ENCODE peak calls at places on chromosomes 13 and 19, in six cellular contexts. One of them, this sample, is unnamed.

GRCh38 chr13:26051231-26052135 is at the start of gene SHISA2:
- DNase-seq in BE2C: peak; percentile 33
- DNase-seq in neuronal stem cell: peak; percentile 82
- DNase-seq in fibroblast of villous mesenchyme: peak; percentile 12
- DNase-seq in fibroblast of mammary gland: peak; percentile 17
- DNase-seq in adipocyte: peak; percentile 80
- DNase-seq in this sample: peak; percentile 30

GRCh38 chr19:16594681-16595091 is 22.5 kb upstream of the SLC35E1 start:
- DNase-seq in BE2C: no peak
- DNase-seq in fibroblast of villous mesenchyme: no peak
- DNase-seq in fibroblast of mammary gland: no peak
- DNase-seq in adipocyte: no peak
- DNase-seq in neuronal stem cell: no peak
- DNase-seq in this sample: no peak

GRCh38 chr19:47618771-47619170 is 9.8 kb downstream of the BICRA start:
- DNase-seq in neuronal stem cell: no peak
- DNase-seq in fibroblast of mammary gland: peak; percentile 84
- DNase-seq in BE2C: no peak
- DNase-seq in fibroblast of villous mesenchyme: no peak
- DNase-seq in adipocyte: no peak
- DNase-seq in this sample: peak; percentile 48

GRCh38 chr19:12202250-12202649 is 39.4 kb downstream of the ZNF136 start:
- DNase-seq in neuronal stem cell: no peak
- DNase-seq in fibroblast of villous mesenchyme: no peak
- DNase-seq in adipocyte: no peak
- DNase-seq in BE2C: no peak
- DNase-seq in fibroblast of mammary gland: no peak
- DNase-seq in this sample: no peak

GRCh38 chr19:41588497-41589209 is 12.7 kb downstream of the CEACAM21 start:
- DNase-seq in fibroblast of villous mesenchyme: peak; percentile 31
- DNase-seq in BE2C: no peak
- DNase-seq in neuronal stem cell: no peak
- DNase-seq in adipocyte: peak; percentile 53
- DNase-seq in fibroblast of mammary gland: peak; percentile 14
- DNase-seq in this sample: peak; percentile 16

GRCh38 chr19:31349160-31349881 is at the start of gene TSHZ3:
- DNase-seq in BE2C: peak; percentile 47
- DNase-seq in neuronal stem cell: no peak
- DNase-seq in adipocyte: peak; percentile 83
- DNase-seq in fibroblast of mammary gland: peak; percentile 91
- DNase-seq in fibroblast of villous mesenchyme: peak; percentile 94
- DNase-seq in this sample: peak; percentile 89

GRCh38 chr19:46976845-46977320 is 42.8 kb upstream of the NPAS1 start:
- DNase-seq in fibroblast of mammary gland: peak; percentile 67
- DNase-seq in fibroblast of villous mesenchyme: peak; percentile 94
- DNase-seq in BE2C: no peak
- DNase-seq in neuronal stem cell: peak; percentile 30
- DNase-seq in adipocyte: peak; percentile 70
- DNase-seq in this sample: peak; percentile 93

GRCh38 chr13:80010846-80011245 is 330.1 kb downstream of the SPRY2 start:
- DNase-seq in fibroblast of villous mesenchyme: no peak
- DNase-seq in BE2C: no peak
- DNase-seq in neuronal stem cell: no peak
- DNase-seq in fibroblast of mammary gland: no peak
- DNase-seq in adipocyte: no peak
- DNase-seq in this sample: no peak

GRCh38 chr19:34838753-34839431 is 65.9 kb upstream of the ZNF599 start:
- DNase-seq in fibroblast of villous mesenchyme: no peak
- DNase-seq in BE2C: no peak
- DNase-seq in adipocyte: no peak
- DNase-seq in neuronal stem cell: peak; percentile 18
- DNase-seq in fibroblast of mammary gland: no peak
- DNase-seq in this sample: peak; percentile 5

GRCh38 chr13:60642552-60642951 is 245.5 kb downstream of the TDRD3 start:
- DNase-seq in BE2C: no peak
- DNase-seq in neuronal stem cell: no peak
- DNase-seq in fibroblast of villous mesenchyme: no peak
- DNase-seq in fibroblast of mammary gland: no peak
- DNase-seq in adipocyte: no peak
- DNase-seq in this sample: peak; percentile 1

GRCh38 chr13:74107598-74107997 is 26.6 kb downstream of the KLF12 start:
- DNase-seq in BE2C: no peak
- DNase-seq in adipocyte: no peak
- DNase-seq in fibroblast of mammary gland: no peak
- DNase-seq in neuronal stem cell: no peak
- DNase-seq in fibroblast of villous mesenchyme: no peak
- DNase-seq in this sample: no peak

GRCh38 chr13:93413972-93414717 is 187.5 kb downstream of the GPC6 start:
- DNase-seq in fibroblast of villous mesenchyme: no peak
- DNase-seq in neuronal stem cell: no peak
- DNase-seq in fibroblast of mammary gland: peak; percentile 33
- DNase-seq in adipocyte: no peak
- DNase-seq in BE2C: no peak
- DNase-seq in this sample: no peak

DNA sequence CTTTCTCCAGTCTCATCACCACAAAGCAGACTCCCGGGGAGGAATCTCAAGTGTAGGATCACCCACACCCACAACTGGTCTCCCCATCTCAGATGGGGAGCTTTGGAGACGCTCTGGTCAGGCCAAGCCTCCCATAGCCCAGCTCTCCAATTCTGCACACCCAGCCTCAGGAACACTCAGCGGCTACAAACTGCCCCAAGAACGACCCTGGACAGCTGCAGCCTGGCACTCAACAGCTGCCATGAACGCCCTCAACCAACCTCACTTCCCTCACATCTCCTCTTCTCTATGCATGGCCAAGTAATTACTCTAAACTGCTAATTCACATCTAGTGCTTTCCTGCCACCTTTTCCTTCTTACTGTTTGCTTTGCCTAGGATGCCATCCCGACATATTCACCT is 42.6 kb downstream of the DZIP1 start:
- DNase-seq in adipocyte: no peak
- DNase-seq in fibroblast of villous mesenchyme: no peak
- DNase-seq in BE2C: no peak
- DNase-seq in fibroblast of mammary gland: no peak
- DNase-seq in neuronal stem cell: no peak
- DNase-seq in this sample: no peak
- H3K4me3 ChIP-seq in adipocyte: no peak overlapping the region
- H3K4me3 ChIP-seq in fibroblast of villous mesenchyme: no peak overlapping the region
- H3K4me3 ChIP-seq in BE2C: no peak overlapping the region
- H3K4me3 ChIP-seq in fibroblast of mammary gland: no peak overlapping the region
- H3K4me3 ChIP-seq in neuronal stem cell: no peak overlapping the region
- H3K4me3 ChIP-seq in this sample: no peak overlapping the region

GRCh38 chr19:3027981-3028304 is 1.1 kb downstream of the TLE2 start:
- DNase-seq in adipocyte: no peak
- DNase-seq in BE2C: no peak
- DNase-seq in neuronal stem cell: no peak
- DNase-seq in fibroblast of villous mesenchyme: no peak
- DNase-seq in fibroblast of mammary gland: no peak
- DNase-seq in this sample: no peak

GRCh38 chr19:3029070-3029923 is at the start of gene TLE2:
- DNase-seq in fibroblast of mammary gland: no peak
- DNase-seq in neuronal stem cell: no peak
- DNase-seq in adipocyte: peak; percentile 59
- DNase-seq in BE2C: no peak
- DNase-seq in fibroblast of villous mesenchyme: no peak
- DNase-seq in this sample: no peak

GRCh38 chr19:3026768-3027167 is 2.3 kb downstream of the TLE2 start:
- DNase-seq in BE2C: no peak
- DNase-seq in fibroblast of villous mesenchyme: no peak
- DNase-seq in adipocyte: no peak
- DNase-seq in fibroblast of mammary gland: no peak
- DNase-seq in neuronal stem cell: no peak
- DNase-seq in this sample: no peak

GRCh38 chr19:3027292-3027691 is 1.8 kb downstream of the TLE2 start:
- DNase-seq in neuronal stem cell: no peak
- DNase-seq in adipocyte: no peak
- DNase-seq in fibroblast of mammary gland: no peak
- DNase-seq in fibroblast of villous mesenchyme: no peak
- DNase-seq in BE2C: no peak
- DNase-seq in this sample: no peak

GRCh38 chr19:3028305-3029069 is 593 bp downstream of the TLE2 start:
- DNase-seq in fibroblast of mammary gland: no peak
- DNase-seq in BE2C: no peak
- DNase-seq in fibroblast of villous mesenchyme: no peak
- DNase-seq in neuronal stem cell: no peak
- DNase-seq in adipocyte: no peak
- DNase-seq in this sample: no peak
- H3K4me3 ChIP-seq in fibroblast of mammary gland: peak overlapping the region; percentile 17
- H3K4me3 ChIP-seq in BE2C: peak overlapping the region; percentile 35
- H3K4me3 ChIP-seq in fibroblast of villous mesenchyme: peak overlapping the region; percentile 68
- H3K4me3 ChIP-seq in neuronal stem cell: no peak overlapping the region
- H3K4me3 ChIP-seq in adipocyte: peak overlapping the region; percentile 66
- H3K4me3 ChIP-seq in this sample: peak overlapping the region; percentile 57

DNA sequence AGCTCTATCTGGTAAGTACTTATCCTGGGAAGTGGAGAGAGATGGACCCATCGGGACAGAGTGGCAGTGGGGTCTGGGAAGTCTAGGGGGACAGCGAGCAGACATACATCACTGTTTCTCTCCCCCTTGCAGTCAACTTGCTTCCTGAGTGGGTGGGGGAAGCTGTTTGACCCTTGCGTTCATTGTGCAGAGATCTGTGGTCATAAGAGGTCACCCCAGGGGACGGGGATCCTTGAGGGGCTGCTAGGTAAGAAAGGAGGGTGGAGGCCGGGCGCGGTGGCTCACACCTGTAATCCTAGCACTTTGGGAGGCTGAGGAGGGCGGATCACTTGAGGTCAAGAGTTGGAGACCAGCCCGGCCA is 474 bp downstream of the ARHGEF18 start:
- DNase-seq in fibroblast of villous mesenchyme: no peak
- DNase-seq in fibroblast of mammary gland: no peak
- DNase-seq in adipocyte: no peak
- DNase-seq in BE2C: no peak
- DNase-seq in neuronal stem cell: no peak
- DNase-seq in this sample: no peak
- H3K4me3 ChIP-seq in fibroblast of villous mesenchyme: no peak overlapping the region
- H3K4me3 ChIP-seq in fibroblast of mammary gland: no peak overlapping the region
- H3K4me3 ChIP-seq in adipocyte: no peak overlapping the region
- H3K4me3 ChIP-seq in BE2C: no peak overlapping the region
- H3K4me3 ChIP-seq in neuronal stem cell: no peak overlapping the region
- H3K4me3 ChIP-seq in this sample: no peak overlapping the region

GRCh38 chr13:33676700-33677048 is 141.3 kb upstream of the RFC3 start:
- DNase-seq in BE2C: peak; percentile 65
- DNase-seq in adipocyte: peak; percentile 79
- DNase-seq in neuronal stem cell: no peak
- DNase-seq in fibroblast of villous mesenchyme: peak; percentile 61
- DNase-seq in fibroblast of mammary gland: peak; percentile 48
- DNase-seq in this sample: peak; percentile 32
- H3K4me3 ChIP-seq in BE2C: peak overlapping the region; percentile 77
- H3K4me3 ChIP-seq in adipocyte: peak overlapping the region; percentile 80
- H3K4me3 ChIP-seq in neuronal stem cell: no peak overlapping the region
- H3K4me3 ChIP-seq in fibroblast of villous mesenchyme: peak overlapping the region; percentile 66
- H3K4me3 ChIP-seq in fibroblast of mammary gland: peak overlapping the region; percentile 47
- H3K4me3 ChIP-seq in this sample: peak overlapping the region; percentile 61

GRCh38 chr19:39834287-39834841 is 402 bp upstream of the DYRK1B start:
- DNase-seq in neuronal stem cell: no peak
- DNase-seq in adipocyte: no peak
- DNase-seq in fibroblast of villous mesenchyme: no peak
- DNase-seq in BE2C: no peak
- DNase-seq in fibroblast of mammary gland: no peak
- DNase-seq in this sample: no peak
- H3K4me3 ChIP-seq in neuronal stem cell: peak overlapping the region; percentile 66
- H3K4me3 ChIP-seq in adipocyte: peak overlapping the region; percentile 93
- H3K4me3 ChIP-seq in fibroblast of villous mesenchyme: peak overlapping the region; percentile 85
- H3K4me3 ChIP-seq in BE2C: no peak overlapping the region
- H3K4me3 ChIP-seq in fibroblast of mammary gland: peak overlapping the region; percentile 79
- H3K4me3 ChIP-seq in this sample: no peak overlapping the region

GRCh38 chr19:50280074-50280473 is 49.1 kb downstream of the KCNC3 start:
- DNase-seq in adipocyte: no peak
- DNase-seq in BE2C: no peak
- DNase-seq in neuronal stem cell: no peak
- DNase-seq in fibroblast of mammary gland: no peak
- DNase-seq in fibroblast of villous mesenchyme: no peak
- DNase-seq in this sample: no peak

GRCh38 chr19:50277966-50278580 is 51.1 kb downstream of the KCNC3 start:
- DNase-seq in fibroblast of villous mesenchyme: no peak
- DNase-seq in BE2C: no peak
- DNase-seq in fibroblast of mammary gland: no peak
- DNase-seq in adipocyte: no peak
- DNase-seq in neuronal stem cell: no peak
- DNase-seq in this sample: no peak

GRCh38 chr19:50285833-50286232 is 43.3 kb downstream of the KCNC3 start:
- DNase-seq in fibroblast of villous mesenchyme: no peak
- DNase-seq in fibroblast of mammary gland: no peak
- DNase-seq in neuronal stem cell: no peak
- DNase-seq in BE2C: no peak
- DNase-seq in adipocyte: no peak
- DNase-seq in this sample: no peak

GRCh38 chr19:50280983-50281382 is 48.2 kb downstream of the KCNC3 start:
- DNase-seq in fibroblast of mammary gland: no peak
- DNase-seq in neuronal stem cell: no peak
- DNase-seq in fibroblast of villous mesenchyme: no peak
- DNase-seq in adipocyte: no peak
- DNase-seq in BE2C: no peak
- DNase-seq in this sample: no peak

DNA sequence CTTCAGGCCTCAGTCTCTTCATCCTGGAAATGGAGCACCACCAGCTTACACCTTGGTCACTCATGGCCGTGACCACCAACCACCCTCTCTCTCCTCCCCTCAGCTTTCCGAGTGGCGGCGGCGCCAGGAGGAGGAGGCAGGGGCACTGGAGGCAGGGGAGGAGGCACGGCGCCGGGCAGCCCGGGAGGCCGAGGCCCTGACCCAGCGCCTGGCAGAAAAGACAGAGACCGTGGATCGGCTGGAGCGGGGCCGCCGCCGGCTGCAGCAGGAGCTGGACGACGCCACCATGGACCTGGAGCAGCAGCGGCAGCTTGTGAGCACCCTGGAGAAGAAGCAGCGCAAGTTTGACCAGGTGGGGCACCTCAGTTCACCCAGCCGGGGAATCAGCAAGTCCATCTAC is 47.7 kb downstream of the KCNC3 start:
- DNase-seq in fibroblast of villous mesenchyme: no peak
- DNase-seq in neuronal stem cell: no peak
- DNase-seq in fibroblast of mammary gland: no peak
- DNase-seq in BE2C: no peak
- DNase-seq in adipocyte: no peak
- DNase-seq in this sample: no peak
- H3K4me3 ChIP-seq in fibroblast of villous mesenchyme: no peak overlapping the region
- H3K4me3 ChIP-seq in neuronal stem cell: no peak overlapping the region
- H3K4me3 ChIP-seq in fibroblast of mammary gland: no peak overlapping the region
- H3K4me3 ChIP-seq in BE2C: no peak overlapping the region
- H3K4me3 ChIP-seq in adipocyte: no peak overlapping the region
- H3K4me3 ChIP-seq in this sample: no peak overlapping the region